ENCODE peak calls at places on chromosomes 5 and 9, in nine cellular contexts. One of them, this sample, is unnamed.
A peak's percentile ranks its signal among the peaks of the same experiment; 100 is the strongest.

GRCh38 chr5:11384441-11385250 is 519.6 kb downstream of the CTNND2 start:
- DNase-seq in brain microvascular endothelial cell: no peak
- DNase-seq in AG04449: no peak
- DNase-seq in body of pancreas: peak; percentile 40
- DNase-seq in epithelial cell of proximal tubule: no peak
- DNase-seq in mucosa of descending colon: peak; percentile 10
- DNase-seq in astrocyte: no peak
- DNase-seq in small intestine: no peak
- DNase-seq in GM23338: peak; percentile 47
- DNase-seq in this sample: no peak

GRCh38 chr5:136811551-136811950 is 446.2 kb upstream of the TRPC7 start:
- DNase-seq in brain microvascular endothelial cell: peak; percentile 75
- DNase-seq in AG04449: peak; percentile 65
- DNase-seq in body of pancreas: no peak
- DNase-seq in epithelial cell of proximal tubule: peak; percentile 39
- DNase-seq in mucosa of descending colon: no peak
- DNase-seq in astrocyte: peak; percentile 93
- DNase-seq in small intestine: no peak
- DNase-seq in GM23338: no peak
- DNase-seq in this sample: peak; percentile 81

GRCh38 chr5:109695005-109695926 is 5.5 kb downstream of the MAN2A1 start:
- DNase-seq in brain microvascular endothelial cell: no peak
- DNase-seq in AG04449: no peak
- DNase-seq in body of pancreas: no peak
- DNase-seq in epithelial cell of proximal tubule: no peak
- DNase-seq in mucosa of descending colon: no peak
- DNase-seq in astrocyte: no peak
- DNase-seq in small intestine: no peak
- DNase-seq in GM23338: no peak
- DNase-seq in this sample: no peak

GRCh38 chr9:15370496-15371464 is 51.9 kb upstream of the SNAPC3 start:
- DNase-seq in brain microvascular endothelial cell: no peak
- DNase-seq in AG04449: no peak
- DNase-seq in body of pancreas: no peak
- DNase-seq in epithelial cell of proximal tubule: no peak
- DNase-seq in mucosa of descending colon: no peak
- DNase-seq in astrocyte: peak; percentile 32
- DNase-seq in small intestine: peak; percentile 31
- DNase-seq in GM23338: peak; percentile 32
- DNase-seq in this sample: no peak

GRCh38 chr5:118450924-118451332 is 537.4 kb downstream of the DTWD2 start:
- DNase-seq in brain microvascular endothelial cell: no peak
- DNase-seq in AG04449: no peak
- DNase-seq in body of pancreas: no peak
- DNase-seq in epithelial cell of proximal tubule: no peak
- DNase-seq in mucosa of descending colon: no peak
- DNase-seq in astrocyte: no peak
- DNase-seq in small intestine: no peak
- DNase-seq in GM23338: peak; percentile 21
- DNase-seq in this sample: no peak

GRCh38 chr5:175284806-175285205 is 159.2 kb downstream of the DRD1 start:
- DNase-seq in brain microvascular endothelial cell: no peak
- DNase-seq in AG04449: no peak
- DNase-seq in body of pancreas: no peak
- DNase-seq in epithelial cell of proximal tubule: no peak
- DNase-seq in mucosa of descending colon: no peak
- DNase-seq in astrocyte: no peak
- DNase-seq in small intestine: no peak
- DNase-seq in GM23338: no peak
- DNase-seq in this sample: no peak

GRCh38 chr5:181234455-181235306 is 9.0 kb downstream of the RACK1 start:
- DNase-seq in brain microvascular endothelial cell: no peak
- DNase-seq in AG04449: no peak
- DNase-seq in body of pancreas: no peak
- DNase-seq in epithelial cell of proximal tubule: no peak
- DNase-seq in mucosa of descending colon: no peak
- DNase-seq in astrocyte: no peak
- DNase-seq in small intestine: no peak
- DNase-seq in GM23338: peak; percentile 31
- DNase-seq in this sample: no peak

GRCh38 chr5:172891716-172892421 is 57.8 kb downstream of the ERGIC1 start:
- DNase-seq in brain microvascular endothelial cell: no peak
- DNase-seq in AG04449: no peak
- DNase-seq in body of pancreas: peak; percentile 84
- DNase-seq in epithelial cell of proximal tubule: no peak
- DNase-seq in mucosa of descending colon: no peak
- DNase-seq in astrocyte: no peak
- DNase-seq in small intestine: peak; percentile 22
- DNase-seq in GM23338: no peak
- DNase-seq in this sample: peak; percentile 48

GRCh38 chr5:115262066-115262404 is 642 bp downstream of the PGGT1B start:
- DNase-seq in brain microvascular endothelial cell: no peak
- DNase-seq in AG04449: no peak
- DNase-seq in body of pancreas: no peak
- DNase-seq in epithelial cell of proximal tubule: no peak
- DNase-seq in mucosa of descending colon: no peak
- DNase-seq in astrocyte: peak; percentile 9
- DNase-seq in small intestine: no peak
- DNase-seq in GM23338: peak; percentile 34
- DNase-seq in this sample: peak; percentile 10

GRCh38 chr9:4620881-4621555 is 41.1 kb upstream of the PLPP6 start:
- DNase-seq in brain microvascular endothelial cell: peak; percentile 24
- DNase-seq in AG04449: no peak
- DNase-seq in body of pancreas: no peak
- DNase-seq in epithelial cell of proximal tubule: no peak
- DNase-seq in mucosa of descending colon: no peak
- DNase-seq in astrocyte: peak; percentile 51
- DNase-seq in small intestine: no peak
- DNase-seq in GM23338: peak; percentile 66
- DNase-seq in this sample: peak; percentile 41

GRCh38 chr9:135098400-135099105 is 11.1 kb downstream of the OLFM1 start:
- DNase-seq in brain microvascular endothelial cell: no peak
- DNase-seq in AG04449: no peak
- DNase-seq in body of pancreas: no peak
- DNase-seq in epithelial cell of proximal tubule: no peak
- DNase-seq in mucosa of descending colon: peak; percentile 31
- DNase-seq in astrocyte: no peak
- DNase-seq in small intestine: no peak
- DNase-seq in GM23338: peak; percentile 88
- DNase-seq in this sample: no peak

DNA sequence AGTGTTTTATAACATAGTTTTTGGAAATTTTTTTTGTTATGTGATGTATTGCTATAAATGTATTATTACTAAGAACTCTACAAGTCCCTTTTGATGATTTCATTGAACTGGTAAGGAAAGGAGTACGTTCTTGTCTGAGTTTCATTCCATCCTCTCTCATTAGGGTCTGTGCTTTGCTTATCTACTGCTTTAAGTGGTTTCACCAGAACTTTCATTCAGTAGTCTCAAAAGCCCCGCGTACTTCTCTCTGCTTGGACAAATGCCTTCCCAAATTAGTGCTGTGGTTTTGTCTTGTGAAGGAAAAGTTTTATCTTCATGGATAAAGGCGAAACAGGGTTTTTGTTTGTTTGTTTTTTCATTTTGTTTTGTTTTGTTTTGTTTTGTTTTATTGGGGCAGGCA is 469.8 kb upstream of the WWC1 start:
- DNase-seq in brain microvascular endothelial cell: no peak
- DNase-seq in AG04449: no peak
- DNase-seq in body of pancreas: no peak
- DNase-seq in epithelial cell of proximal tubule: no peak
- DNase-seq in mucosa of descending colon: no peak
- DNase-seq in astrocyte: peak; percentile 50
- DNase-seq in small intestine: no peak
- DNase-seq in GM23338: no peak
- DNase-seq in this sample: no peak
- H3K4me3 ChIP-seq in brain microvascular endothelial cell: no peak overlapping the region
- H3K4me3 ChIP-seq in AG04449: no peak overlapping the region
- H3K4me3 ChIP-seq in body of pancreas: no peak overlapping the region
- H3K4me3 ChIP-seq in epithelial cell of proximal tubule: no peak overlapping the region
- H3K4me3 ChIP-seq in mucosa of descending colon: no peak overlapping the region
- H3K4me3 ChIP-seq in astrocyte: no peak overlapping the region
- H3K4me3 ChIP-seq in small intestine: no peak overlapping the region
- H3K4me3 ChIP-seq in GM23338: no peak overlapping the region
- H3K4me3 ChIP-seq in this sample: peak overlapping the region; percentile 2

DNA sequence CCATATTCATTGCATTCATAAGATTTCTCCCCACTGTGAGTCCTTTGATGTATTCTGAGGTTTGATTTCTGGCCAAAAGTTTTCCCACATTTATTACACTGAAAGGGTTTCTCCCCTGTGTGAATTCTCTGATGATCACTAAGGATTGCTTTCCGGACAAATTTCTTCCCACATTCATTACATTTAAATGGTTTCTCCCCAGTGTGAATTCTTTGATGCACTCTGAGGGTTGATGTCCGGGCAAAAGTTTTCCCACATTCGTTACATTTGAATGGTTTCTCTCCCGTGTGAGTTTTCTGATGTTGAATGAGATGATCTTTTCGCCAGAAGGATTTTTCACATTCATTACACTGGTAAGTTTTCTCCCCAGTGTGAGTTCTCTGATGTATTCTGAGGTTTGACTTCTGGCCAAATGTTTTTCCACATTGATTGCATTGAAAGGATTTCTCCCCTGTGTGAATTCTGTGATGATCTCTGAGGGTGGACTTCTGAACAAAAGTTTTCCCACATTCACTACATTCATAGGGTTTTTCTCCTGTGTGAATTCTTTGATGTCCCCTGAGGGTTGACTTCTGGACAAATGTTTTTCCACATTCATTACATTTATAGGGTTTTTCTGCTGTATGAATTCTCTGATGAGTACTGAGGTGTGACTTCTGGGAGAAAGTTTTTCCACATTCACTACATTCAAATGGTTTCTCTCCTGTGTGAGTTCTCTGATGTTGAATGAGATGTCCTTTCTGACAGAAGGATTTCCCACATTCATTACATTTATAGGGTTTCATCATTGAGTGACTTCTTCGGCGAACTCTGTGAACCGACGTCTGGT is 18.8 kb downstream of the ZNF510 start:
- DNase-seq in brain microvascular endothelial cell: no peak
- DNase-seq in AG04449: no peak
- DNase-seq in body of pancreas: no peak
- DNase-seq in epithelial cell of proximal tubule: no peak
- DNase-seq in mucosa of descending colon: no peak
- DNase-seq in astrocyte: peak; percentile 14
- DNase-seq in small intestine: no peak
- DNase-seq in GM23338: peak; percentile 22
- DNase-seq in this sample: no peak
- H3K4me3 ChIP-seq in brain microvascular endothelial cell: no peak overlapping the region
- H3K4me3 ChIP-seq in AG04449: no peak overlapping the region
- H3K4me3 ChIP-seq in body of pancreas: no peak overlapping the region
- H3K4me3 ChIP-seq in epithelial cell of proximal tubule: no peak overlapping the region
- H3K4me3 ChIP-seq in mucosa of descending colon: no peak overlapping the region
- H3K4me3 ChIP-seq in astrocyte: no peak overlapping the region
- H3K4me3 ChIP-seq in small intestine: no peak overlapping the region
- H3K4me3 ChIP-seq in GM23338: no peak overlapping the region
- H3K4me3 ChIP-seq in this sample: no peak overlapping the region

GRCh38 chr5:178324481-178325310 is 92.1 kb upstream of the PHYKPL start:
- DNase-seq in brain microvascular endothelial cell: no peak
- DNase-seq in AG04449: no peak
- DNase-seq in body of pancreas: no peak
- DNase-seq in epithelial cell of proximal tubule: no peak
- DNase-seq in mucosa of descending colon: no peak
- DNase-seq in astrocyte: no peak
- DNase-seq in small intestine: no peak
- DNase-seq in GM23338: no peak
- DNase-seq in this sample: no peak
- H3K4me3 ChIP-seq in brain microvascular endothelial cell: no peak overlapping the region
- H3K4me3 ChIP-seq in AG04449: no peak overlapping the region
- H3K4me3 ChIP-seq in body of pancreas: no peak overlapping the region
- H3K4me3 ChIP-seq in epithelial cell of proximal tubule: no peak overlapping the region
- H3K4me3 ChIP-seq in mucosa of descending colon: no peak overlapping the region
- H3K4me3 ChIP-seq in astrocyte: no peak overlapping the region
- H3K4me3 ChIP-seq in small intestine: no peak overlapping the region
- H3K4me3 ChIP-seq in GM23338: no peak overlapping the region
- H3K4me3 ChIP-seq in this sample: no peak overlapping the region

GRCh38 chr9:12666813-12667212 is 26.4 kb upstream of the TYRP1 start:
- DNase-seq in brain microvascular endothelial cell: no peak
- DNase-seq in AG04449: no peak
- DNase-seq in body of pancreas: no peak
- DNase-seq in epithelial cell of proximal tubule: no peak
- DNase-seq in mucosa of descending colon: no peak
- DNase-seq in astrocyte: no peak
- DNase-seq in small intestine: no peak
- DNase-seq in GM23338: peak; percentile 66
- DNase-seq in this sample: no peak

DNA sequence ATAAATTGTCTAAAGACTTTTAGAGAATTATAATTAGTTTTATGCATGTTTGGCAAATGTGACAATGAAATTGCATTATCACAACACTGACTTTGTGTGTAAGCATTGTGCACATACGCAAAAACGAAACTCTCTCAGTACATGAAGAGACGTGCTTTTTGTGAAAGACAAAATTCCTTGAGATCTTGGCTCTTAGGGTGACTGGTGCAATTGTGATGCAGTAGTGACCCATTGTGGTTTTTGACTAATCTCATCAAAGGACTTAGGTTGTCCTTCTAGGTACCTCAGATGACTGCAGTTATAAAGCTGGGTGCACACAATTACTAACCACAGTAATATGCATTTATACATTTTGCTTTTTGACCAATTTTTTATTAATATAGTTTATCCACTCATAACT is 25.3 kb upstream of the TYRP1 start:
- DNase-seq in brain microvascular endothelial cell: no peak
- DNase-seq in AG04449: no peak
- DNase-seq in body of pancreas: no peak
- DNase-seq in epithelial cell of proximal tubule: no peak
- DNase-seq in mucosa of descending colon: no peak
- DNase-seq in astrocyte: no peak
- DNase-seq in small intestine: no peak
- DNase-seq in GM23338: no peak
- DNase-seq in this sample: no peak
- H3K4me3 ChIP-seq in brain microvascular endothelial cell: no peak overlapping the region
- H3K4me3 ChIP-seq in AG04449: no peak overlapping the region
- H3K4me3 ChIP-seq in body of pancreas: no peak overlapping the region
- H3K4me3 ChIP-seq in epithelial cell of proximal tubule: no peak overlapping the region
- H3K4me3 ChIP-seq in mucosa of descending colon: no peak overlapping the region
- H3K4me3 ChIP-seq in astrocyte: no peak overlapping the region
- H3K4me3 ChIP-seq in small intestine: no peak overlapping the region
- H3K4me3 ChIP-seq in GM23338: no peak overlapping the region
- H3K4me3 ChIP-seq in this sample: no peak overlapping the region

GRCh38 chr9:86286278-86286677 is 3.9 kb upstream of the ISCA1 start:
- DNase-seq in brain microvascular endothelial cell: no peak
- DNase-seq in AG04449: no peak
- DNase-seq in body of pancreas: no peak
- DNase-seq in epithelial cell of proximal tubule: no peak
- DNase-seq in mucosa of descending colon: no peak
- DNase-seq in astrocyte: no peak
- DNase-seq in small intestine: no peak
- DNase-seq in GM23338: peak; percentile 21
- DNase-seq in this sample: no peak
- H3K4me3 ChIP-seq in brain microvascular endothelial cell: no peak overlapping the region
- H3K4me3 ChIP-seq in AG04449: no peak overlapping the region
- H3K4me3 ChIP-seq in body of pancreas: no peak overlapping the region
- H3K4me3 ChIP-seq in epithelial cell of proximal tubule: no peak overlapping the region
- H3K4me3 ChIP-seq in mucosa of descending colon: no peak overlapping the region
- H3K4me3 ChIP-seq in astrocyte: no peak overlapping the region
- H3K4me3 ChIP-seq in small intestine: no peak overlapping the region
- H3K4me3 ChIP-seq in GM23338: no peak overlapping the region
- H3K4me3 ChIP-seq in this sample: no peak overlapping the region

This sample was measured in AG10803.